ENCODE peak calls at places on chromosome 22, in six cellular contexts. N is lower lobe of right lung; V is central memory CD4-positive, alpha-beta T cell; Z is hypothalamus; X is activated gamma-delta T cell treated with Interleukin-2 at 50 U/mL for 16 hours; T is GM10248. F is an unnamed sample.
A peak's percentile ranks its signal among the peaks of the same experiment; 100 is the strongest.

GRCh38 chr22:42947211-42947990 is 67.5 kb downstream of the PACSIN2 start:
- DNase-seq in Z (no peak), V (no peak), X (no peak), T (no peak), N (no peak), F (no peak)

GRCh38 chr22:37100589-37101127 is 8.9 kb downstream of the TMPRSS6 start:
- DNase-seq in N (no peak), Z (no peak), V (no peak), T (peak; percentile 49), X (no peak), F (no peak)

GRCh38 chr22:50209893-50210292 is 9.1 kb downstream of the SELENOO start:
- DNase-seq in V (peak; percentile 62), X (peak; percentile 70), N (peak; percentile 72), Z (no peak), T (peak; percentile 86), F (peak; percentile 87)

GRCh38 chr22:27170491-27170890 is 513.1 kb downstream of the MIAT start:
- DNase-seq in T (no peak), V (no peak), X (no peak), N (no peak), Z (no peak), F (no peak)

GRCh38 chr22:35761037-35761436 is 43.4 kb downstream of the APOL5 start:
- DNase-seq in T (no peak), N (no peak), X (no peak), V (no peak), Z (no peak), F (no peak)

GRCh38 chr22:36445158-36445668 is 36.2 kb downstream of the TXN2 start:
- DNase-seq in V (no peak), Z (no peak), X (no peak), N (no peak), T (no peak), F (no peak)

GRCh38 chr22:37309221-37310074 is 27.1 kb downstream of the CYTH4 start:
- DNase-seq in V (peak; percentile 65), N (no peak), X (peak; percentile 60), T (peak; percentile 65), Z (no peak), F (peak; percentile 88)

GRCh38 chr22:23269441-23270211 is 89.3 kb downstream of the BCR start:
- DNase-seq in N (no peak), V (no peak), T (peak; percentile 49), X (no peak), Z (no peak), F (peak; percentile 89)

GRCh38 chr22:50250555-50251471 is at the start of gene HDAC10:
- DNase-seq in X (peak; percentile 69), Z (no peak), N (peak; percentile 92), V (peak; percentile 71), T (peak; percentile 93), F (peak; percentile 96)

GRCh38 chr22:37746366-37747089 is 49.7 kb downstream of the TRIOBP start:
- DNase-seq in Z (no peak), N (peak; percentile 60), X (no peak), V (no peak), T (no peak), F (peak; percentile 91)

GRCh38 chr22:19271856-19272535 is 19.5 kb downstream of the CLTCL1 start:
- DNase-seq in N (no peak), X (no peak), V (no peak), Z (no peak), T (no peak), F (no peak)

GRCh38 chr22:32411388-32411787 is 659 bp downstream of the RTCB start:
- DNase-seq in X (no peak), N (no peak), Z (no peak), T (no peak), V (no peak), F (no peak)

GRCh38 chr22:40426671-40427070 is 56.3 kb downstream of the SGSM3 start:
- DNase-seq in N (no peak), Z (peak; percentile 85), T (no peak), X (no peak), V (no peak), F (no peak)

GRCh38 chr22:30751529-30751928 is 56.9 kb downstream of the OSBP2 start:
- DNase-seq in X (no peak), Z (no peak), V (no peak), N (no peak), T (no peak), F (no peak)

GRCh38 chr22:20027966-20028854 is 7.3 kb downstream of the TANGO2 start:
- DNase-seq in X (no peak), Z (no peak), N (no peak), V (no peak), T (no peak), F (peak; percentile 7)

GRCh38 chr22:38882972-38883622 is 11.1 kb upstream of the CBX6 start:
- DNase-seq in Z (no peak), T (no peak), N (no peak), V (no peak), X (no peak), F (no peak)

GRCh38 chr22:50702821-50703725 is 30.4 kb downstream of the SHANK3 start:
- DNase-seq in N (peak; percentile 21), X (no peak), V (no peak), Z (no peak), T (no peak), F (peak; percentile 65)

GRCh38 chr22:40967120-40967760 is 16.1 kb downstream of the RBX1 start:
- DNase-seq in N (peak; percentile 43), T (no peak), V (no peak), X (no peak), Z (no peak), F (no peak)

GRCh38 chr22:23166841-23167610 is 13.3 kb upstream of the BCR start:
- DNase-seq in X (no peak), Z (no peak), N (no peak), V (no peak), T (no peak), F (no peak)

GRCh38 chr22:17120281-17120680 is 879 bp downstream of the TMEM121B start:
- DNase-seq in X (peak; percentile 58), Z (no peak), T (peak; percentile 74), N (peak; percentile 71), V (peak; percentile 38), F (peak; percentile 89)

GRCh38 chr22:26086359-26086758 is 82.9 kb upstream of the SEZ6L start:
- DNase-seq in Z (no peak), X (no peak), T (no peak), V (no peak), N (no peak), F (no peak)